ENCODE peak calls at places on chromosome 20, in eight cellular contexts. One of them, this sample, is unnamed.

GRCh38 chr20:11906626-11907480 is 10.8 kb upstream of the BTBD3 start:
- DNase-seq in mucosa of gallbladder: no peak
- DNase-seq in RWPE1: peak
- DNase-seq in erythroblast: no peak
- DNase-seq in germinal center: no peak
- DNase-seq in fibroblast of lung: no peak
- DNase-seq in bronchial epithelial cell: peak
- DNase-seq in amniotic stem cell: no peak
- DNase-seq in this sample: peak

GRCh38 chr20:61942526-61942925 is 123.2 kb downstream of the TAF4 start:
- DNase-seq in mucosa of gallbladder: no peak
- DNase-seq in RWPE1: no peak
- DNase-seq in erythroblast: no peak
- DNase-seq in germinal center: no peak
- DNase-seq in fibroblast of lung: no peak
- DNase-seq in bronchial epithelial cell: no peak
- DNase-seq in amniotic stem cell: no peak
- DNase-seq in this sample: no peak

GRCh38 chr20:47809161-47809560 is 23.9 kb upstream of the SULF2 start:
- DNase-seq in mucosa of gallbladder: no peak
- DNase-seq in RWPE1: no peak
- DNase-seq in erythroblast: no peak
- DNase-seq in germinal center: no peak
- DNase-seq in fibroblast of lung: no peak
- DNase-seq in bronchial epithelial cell: no peak
- DNase-seq in amniotic stem cell: no peak
- DNase-seq in this sample: no peak

GRCh38 chr20:45792513-45793118 is 862 bp downstream of the DNTTIP1 start:
- DNase-seq in mucosa of gallbladder: no peak
- DNase-seq in RWPE1: no peak
- DNase-seq in erythroblast: peak
- DNase-seq in germinal center: peak
- DNase-seq in fibroblast of lung: no peak
- DNase-seq in bronchial epithelial cell: no peak
- DNase-seq in amniotic stem cell: no peak
- DNase-seq in this sample: no peak

GRCh38 chr20:18091624-18092023 is 33.9 kb upstream of the OVOL2 start:
- DNase-seq in mucosa of gallbladder: no peak
- DNase-seq in RWPE1: no peak
- DNase-seq in erythroblast: no peak
- DNase-seq in germinal center: no peak
- DNase-seq in fibroblast of lung: no peak
- DNase-seq in bronchial epithelial cell: peak
- DNase-seq in amniotic stem cell: no peak
- DNase-seq in this sample: peak

GRCh38 chr20:44768256-44768655 is 22.6 kb downstream of the KCNK15 start:
- DNase-seq in mucosa of gallbladder: no peak
- DNase-seq in RWPE1: no peak
- DNase-seq in erythroblast: no peak
- DNase-seq in germinal center: no peak
- DNase-seq in fibroblast of lung: no peak
- DNase-seq in bronchial epithelial cell: no peak
- DNase-seq in amniotic stem cell: no peak
- DNase-seq in this sample: no peak

GRCh38 chr20:64119681-64120341 is 12.4 kb upstream of the NPBWR2 start:
- DNase-seq in mucosa of gallbladder: no peak
- DNase-seq in RWPE1: no peak
- DNase-seq in erythroblast: no peak
- DNase-seq in germinal center: no peak
- DNase-seq in fibroblast of lung: peak
- DNase-seq in bronchial epithelial cell: no peak
- DNase-seq in amniotic stem cell: no peak
- DNase-seq in this sample: no peak

GRCh38 chr20:35854697-35855434 is 83.1 kb downstream of the PHF20 start:
- DNase-seq in mucosa of gallbladder: no peak
- DNase-seq in RWPE1: peak
- DNase-seq in erythroblast: peak
- DNase-seq in germinal center: no peak
- DNase-seq in fibroblast of lung: no peak
- DNase-seq in bronchial epithelial cell: peak
- DNase-seq in amniotic stem cell: no peak
- DNase-seq in this sample: peak

GRCh38 chr20:14921546-14921945 is 584.1 kb upstream of the FLRT3 start:
- DNase-seq in mucosa of gallbladder: no peak
- DNase-seq in RWPE1: peak
- DNase-seq in erythroblast: no peak
- DNase-seq in germinal center: no peak
- DNase-seq in fibroblast of lung: peak
- DNase-seq in bronchial epithelial cell: peak
- DNase-seq in amniotic stem cell: no peak
- DNase-seq in this sample: peak

GRCh38 chr20:25470045-25470444 is 62.6 kb downstream of the GINS1 start:
- DNase-seq in mucosa of gallbladder: no peak
- DNase-seq in RWPE1: peak
- DNase-seq in erythroblast: peak
- DNase-seq in germinal center: peak
- DNase-seq in fibroblast of lung: peak
- DNase-seq in bronchial epithelial cell: peak
- DNase-seq in amniotic stem cell: no peak
- DNase-seq in this sample: peak

GRCh38 chr20:24337074-24337473 is 132.4 kb upstream of the SYNDIG1 start:
- DNase-seq in mucosa of gallbladder: no peak
- DNase-seq in RWPE1: no peak
- DNase-seq in erythroblast: no peak
- DNase-seq in germinal center: no peak
- DNase-seq in fibroblast of lung: peak
- DNase-seq in bronchial epithelial cell: peak
- DNase-seq in amniotic stem cell: peak
- DNase-seq in this sample: peak

GRCh38 chr20:25437153-25437581 is 29.7 kb downstream of the GINS1 start:
- DNase-seq in mucosa of gallbladder: no peak
- DNase-seq in RWPE1: peak
- DNase-seq in erythroblast: no peak
- DNase-seq in germinal center: no peak
- DNase-seq in fibroblast of lung: peak
- DNase-seq in bronchial epithelial cell: peak
- DNase-seq in amniotic stem cell: no peak
- DNase-seq in this sample: peak

GRCh38 chr20:46213946-46214830 is 94.1 kb downstream of the CDH22 start:
- DNase-seq in mucosa of gallbladder: no peak
- DNase-seq in RWPE1: peak
- DNase-seq in erythroblast: no peak
- DNase-seq in germinal center: no peak
- DNase-seq in fibroblast of lung: no peak
- DNase-seq in bronchial epithelial cell: no peak
- DNase-seq in amniotic stem cell: no peak
- DNase-seq in this sample: peak

GRCh38 chr20:58889334-58890072 is 37.0 kb downstream of the GNAS start:
- DNase-seq in mucosa of gallbladder: no peak
- DNase-seq in RWPE1: no peak
- DNase-seq in erythroblast: peak
- DNase-seq in germinal center: peak
- DNase-seq in fibroblast of lung: peak
- DNase-seq in bronchial epithelial cell: no peak
- DNase-seq in amniotic stem cell: no peak
- DNase-seq in this sample: no peak

GRCh38 chr20:34172926-34173325 is 60.9 kb upstream of the EIF2S2 start:
- DNase-seq in mucosa of gallbladder: no peak
- DNase-seq in RWPE1: no peak
- DNase-seq in erythroblast: no peak
- DNase-seq in germinal center: no peak
- DNase-seq in fibroblast of lung: no peak
- DNase-seq in bronchial epithelial cell: no peak
- DNase-seq in amniotic stem cell: no peak
- DNase-seq in this sample: no peak

GRCh38 chr20:47574616-47575401 is 73.1 kb downstream of the NCOA3 start:
- DNase-seq in mucosa of gallbladder: no peak
- DNase-seq in RWPE1: no peak
- DNase-seq in erythroblast: no peak
- DNase-seq in germinal center: peak
- DNase-seq in fibroblast of lung: peak
- DNase-seq in bronchial epithelial cell: peak
- DNase-seq in amniotic stem cell: no peak
- DNase-seq in this sample: peak

GRCh38 chr20:54649511-54649962 is 174.1 kb downstream of the DOK5 start:
- DNase-seq in mucosa of gallbladder: peak
- DNase-seq in RWPE1: peak
- DNase-seq in erythroblast: peak
- DNase-seq in germinal center: peak
- DNase-seq in fibroblast of lung: peak
- DNase-seq in bronchial epithelial cell: peak
- DNase-seq in amniotic stem cell: peak
- DNase-seq in this sample: peak

GRCh38 chr20:62043131-62043914 is 22.4 kb downstream of the TAF4 start:
- DNase-seq in mucosa of gallbladder: no peak
- DNase-seq in RWPE1: no peak
- DNase-seq in erythroblast: no peak
- DNase-seq in germinal center: no peak
- DNase-seq in fibroblast of lung: peak
- DNase-seq in bronchial epithelial cell: no peak
- DNase-seq in amniotic stem cell: no peak
- DNase-seq in this sample: peak

GRCh38 chr20:59269396-59270025 is 30.9 kb upstream of the EDN3 start:
- DNase-seq in mucosa of gallbladder: no peak
- DNase-seq in RWPE1: no peak
- DNase-seq in erythroblast: no peak
- DNase-seq in germinal center: no peak
- DNase-seq in fibroblast of lung: no peak
- DNase-seq in bronchial epithelial cell: no peak
- DNase-seq in amniotic stem cell: no peak
- DNase-seq in this sample: no peak

GRCh38 chr20:39855799-39856198 is 833.2 kb downstream of the MAFB start:
- DNase-seq in mucosa of gallbladder: no peak
- DNase-seq in RWPE1: no peak
- DNase-seq in erythroblast: no peak
- DNase-seq in germinal center: no peak
- DNase-seq in fibroblast of lung: peak
- DNase-seq in bronchial epithelial cell: peak
- DNase-seq in amniotic stem cell: no peak
- DNase-seq in this sample: no peak

GRCh38 chr20:62149532-62150235 is 6.1 kb downstream of the SS18L1 start:
- DNase-seq in mucosa of gallbladder: no peak
- DNase-seq in RWPE1: peak
- DNase-seq in erythroblast: no peak
- DNase-seq in germinal center: no peak
- DNase-seq in fibroblast of lung: no peak
- DNase-seq in bronchial epithelial cell: peak
- DNase-seq in amniotic stem cell: no peak
- DNase-seq in this sample: peak

GRCh38 chr20:57421258-57422220 is 30.3 kb downstream of the RBM38 start:
- DNase-seq in mucosa of gallbladder: no peak
- DNase-seq in RWPE1: no peak
- DNase-seq in erythroblast: no peak
- DNase-seq in germinal center: no peak
- DNase-seq in fibroblast of lung: no peak
- DNase-seq in bronchial epithelial cell: no peak
- DNase-seq in amniotic stem cell: no peak
- DNase-seq in this sample: no peak